ENCODE peak calls at places on chromosome 7, in six cellular contexts. P is mammary epithelial cell, H is fibroblast of lung, X is H7, R is IMR-90, U is A673. A is an unnamed sample.

GRCh38 chr7:91306266-91306665 is 42.0 kb downstream of the FZD1 start:
- DNase-seq in P (no peak), H (no peak), X (no peak), R (no peak), U (peak), A (no peak)

GRCh38 chr7:37927739-37928444 is 7.5 kb downstream of the EPDR1 start:
- DNase-seq in P (no peak), H (peak), X (no peak), R (no peak), U (no peak), A (peak)

GRCh38 chr7:84372155-84372621 is 177.6 kb upstream of the SEMA3A start:
- DNase-seq in P (peak), H (peak), X (no peak), R (peak), U (peak), A (no peak)

GRCh38 chr7:1853619-1854520 is 183.8 kb downstream of the ELFN1 start:
- DNase-seq in P (no peak), H (no peak), X (no peak), R (no peak), U (no peak), A (no peak)

GRCh38 chr7:19491821-19492452 is 216.9 kb downstream of the POLR1F start:
- DNase-seq in P (peak), H (peak), X (peak), R (peak), U (peak), A (peak)

GRCh38 chr7:121544726-121545125 is 148.6 kb upstream of the FAM3C start:
- DNase-seq in P (peak), H (peak), X (no peak), R (peak), U (peak), A (no peak)

GRCh38 chr7:103150192-103150591 is 1.3 kb upstream of the NAPEPLD start:
- DNase-seq in P (peak), H (no peak), X (no peak), R (no peak), U (no peak), A (no peak)

GRCh38 chr7:40303996-40304395 is 169.2 kb downstream of the SUGCT start:
- DNase-seq in P (no peak), H (no peak), X (no peak), R (no peak), U (no peak), A (no peak)

GRCh38 chr7:16492513-16493062 is 27.1 kb upstream of the SOSTDC1 start:
- DNase-seq in P (peak), H (peak), X (no peak), R (peak), U (no peak), A (no peak)

GRCh38 chr7:18566829-18567228 is 71.3 kb downstream of the HDAC9 start:
- DNase-seq in P (peak), H (no peak), X (no peak), R (no peak), U (no peak), A (no peak)

GRCh38 chr7:143394777-143395176 is 13.6 kb downstream of the ZYX start:
- DNase-seq in P (no peak), H (no peak), X (no peak), R (no peak), U (no peak), A (no peak)
- H3K4me3 ChIP-seq in P (no peak), H (no peak), X (no peak), R (no peak), U (no peak), A (no peak)

GRCh38 chr7:87476179-87476557 is 688 bp upstream of the ABCB4 start:
- DNase-seq in P (no peak), H (no peak), X (no peak), R (no peak), U (no peak), A (no peak)

GRCh38 chr7:87475359-87476178 is at the start of gene ABCB4:
- DNase-seq in P (no peak), H (no peak), X (peak), R (no peak), U (no peak), A (peak)

GRCh38 chr7:87473192-87473591 is 2.3 kb downstream of the ABCB4 start:
- DNase-seq in P (no peak), H (no peak), X (no peak), R (no peak), U (no peak), A (no peak)

GRCh38 chr7:87474533-87475358 is 734 bp downstream of the ABCB4 start:
- DNase-seq in P (no peak), H (no peak), X (peak), R (no peak), U (no peak), A (peak)

GRCh38 chr7:87474046-87474445 is 1.4 kb downstream of the ABCB4 start:
- DNase-seq in P (no peak), H (no peak), X (no peak), R (no peak), U (no peak), A (no peak)
- H3K4me3 ChIP-seq in P (no peak), H (no peak), X (no peak), R (no peak), U (no peak), A (no peak)

DNA sequence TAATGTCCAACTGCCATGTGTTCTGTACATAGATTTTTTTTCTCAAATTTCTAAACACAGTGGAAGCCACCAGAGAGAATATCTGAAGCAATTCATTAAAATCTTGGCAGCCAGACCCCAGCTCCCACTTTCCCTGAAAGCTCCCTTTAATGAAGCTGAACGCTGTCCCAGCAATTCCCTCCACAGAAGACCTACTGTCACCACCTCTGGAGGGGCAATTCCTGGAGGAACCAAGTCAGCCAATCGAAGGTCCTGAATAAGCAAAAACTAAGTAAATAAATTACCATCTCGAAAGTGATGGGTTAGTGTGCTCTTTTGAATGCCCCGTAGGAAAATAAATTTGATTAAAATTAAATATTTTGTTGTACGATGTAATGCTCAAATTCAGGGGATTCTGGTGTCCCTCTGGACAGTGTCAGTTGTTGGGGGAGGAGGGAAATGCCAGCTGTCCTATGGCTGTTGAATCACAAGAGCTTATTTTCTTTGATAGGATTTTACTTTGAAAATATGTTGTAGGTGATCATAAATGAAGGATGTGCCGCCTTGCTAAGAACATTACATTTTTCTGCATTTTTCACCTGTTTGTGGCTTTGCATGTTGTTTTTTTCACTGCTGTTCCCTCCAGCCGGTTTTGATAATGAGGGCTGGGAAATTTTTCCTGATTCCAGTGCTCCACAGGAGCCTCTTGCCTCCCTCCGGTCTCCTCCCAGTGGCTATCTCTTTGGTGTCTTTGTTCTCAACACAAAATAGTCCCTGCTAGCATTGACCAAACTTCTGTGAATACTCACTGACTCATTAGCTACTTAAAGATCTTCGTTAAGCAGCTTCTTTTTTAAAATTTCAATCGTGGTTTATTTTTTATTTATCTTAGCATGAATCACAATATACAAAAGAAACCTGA is 9.3 kb upstream of the GSAP start:
- DNase-seq in P (peak), H (peak), X (peak), R (peak), U (no peak), A (no peak)
- H3K4me3 ChIP-seq in P (peak), H (peak), X (no peak), R (peak), U (no peak), A (no peak)

DNA sequence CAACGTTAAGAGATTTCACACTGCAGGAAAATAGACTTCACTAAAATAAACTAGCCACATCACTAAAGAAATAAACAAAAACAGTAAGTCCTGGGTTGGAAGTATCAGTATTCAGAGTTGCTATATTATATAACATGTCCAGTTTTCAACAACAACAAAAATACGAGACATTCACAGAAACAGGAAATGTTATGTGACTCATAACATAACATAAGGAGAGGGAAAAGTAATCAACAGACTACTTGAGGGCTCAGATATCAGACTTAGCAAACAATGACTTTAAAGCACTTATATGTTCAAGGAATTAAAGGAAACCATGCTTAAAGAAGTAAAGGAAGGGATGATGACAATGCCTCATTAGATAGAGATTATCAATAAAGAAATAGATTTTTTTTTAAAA is 73.5 kb upstream of the MKLN1 start:
- DNase-seq in P (no peak), H (no peak), X (no peak), R (peak), U (no peak), A (no peak)
- H3K4me3 ChIP-seq in P (no peak), H (no peak), X (no peak), R (no peak), U (no peak), A (no peak)

GRCh38 chr7:108808556-108808955 is 238.9 kb downstream of the DNAJB9 start:
- DNase-seq in P (no peak), H (no peak), X (no peak), R (no peak), U (no peak), A (no peak)

GRCh38 chr7:108809356-108809755 is 239.7 kb downstream of the DNAJB9 start:
- DNase-seq in P (no peak), H (no peak), X (no peak), R (no peak), U (no peak), A (no peak)

GRCh38 chr7:108802639-108803038 is 233.0 kb downstream of the DNAJB9 start:
- DNase-seq in P (no peak), H (no peak), X (no peak), R (no peak), U (no peak), A (no peak)

DNA sequence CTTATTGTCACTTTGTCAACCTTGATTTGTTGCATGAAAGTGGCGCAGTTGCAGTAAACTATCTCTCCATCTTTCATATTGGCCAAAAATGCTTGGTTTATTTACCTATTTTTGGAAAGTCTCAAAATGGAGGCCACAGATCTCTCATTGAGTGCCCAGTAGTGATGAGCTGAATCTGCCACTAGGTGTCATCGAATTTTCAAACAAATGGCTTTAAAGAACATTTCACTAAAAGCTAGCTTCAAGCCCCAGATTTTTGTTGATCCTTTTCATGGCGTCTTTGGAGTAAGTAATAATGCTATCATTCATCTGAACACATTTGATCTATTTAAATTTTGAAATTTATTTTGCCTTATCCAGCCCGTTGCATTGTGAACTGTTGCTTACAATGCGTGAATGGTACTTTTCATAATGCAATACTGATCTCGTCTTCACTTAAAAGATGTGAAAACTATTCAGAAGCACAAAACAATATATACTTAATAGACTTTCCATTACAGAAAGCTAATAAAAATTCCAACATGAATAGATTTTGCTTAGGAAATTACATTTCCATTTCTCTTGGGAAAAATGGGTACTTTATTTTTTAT is 236.2 kb downstream of the DNAJB9 start:
- DNase-seq in P (peak), H (peak), X (peak), R (peak), U (peak), A (peak)
- H3K4me3 ChIP-seq in P (no peak), H (no peak), X (no peak), R (no peak), U (no peak), A (no peak)